ENCODE peak calls at places on chromosomes 3 and 15, in five cellular contexts. Q is heart right ventricle; V is stomach; D is OCI-LY7; E is CD8-positive, alpha-beta T cell. K is an unnamed sample. For H3K9me3, the result is how much of the 10 kb centered on the place peaks cover.

GRCh38 chr15:100565591-100565990 is 36.4 kb downstream of the LINS1 start:
- DNase-seq in V (no peak), E (no peak), Q (no peak), D (no peak), K (no peak)

GRCh38 chr3:52225452-52226228 is at the start of gene TLR9:
- DNase-seq in V (no peak), E (no peak), Q (no peak), D (peak), K (peak)

GRCh38 chr15:41568350-41569017 is 9.5 kb downstream of the TYRO3 start:
- DNase-seq in Q (no peak), E (no peak), V (peak), D (no peak), K (peak)

GRCh38 chr15:63718590-63719035 is 115.1 kb downstream of the HERC1 start:
- DNase-seq in E (no peak), Q (no peak), D (no peak), V (no peak), K (no peak)

GRCh38 chr3:160163259-160163878 is 61.9 kb upstream of the C3orf80 start:
- DNase-seq in V (no peak), Q (no peak), E (no peak), D (peak), K (no peak)

GRCh38 chr3:66163222-66163621 is 57.6 kb upstream of the SLC25A26 start:
- DNase-seq in D (no peak), V (no peak), Q (no peak), E (no peak), K (no peak)

GRCh38 chr3:185646382-185647133 is 60.5 kb downstream of the SENP2 start:
- DNase-seq in V (no peak), D (no peak), Q (no peak), E (no peak), K (no peak)

GRCh38 chr3:62415312-62415791 is 42.0 kb upstream of the FEZF2 start:
- DNase-seq in D (no peak), E (no peak), Q (no peak), V (no peak), K (no peak)

GRCh38 chr3:56314842-56315241 is 153.4 kb downstream of the ERC2 start:
- DNase-seq in V (no peak), E (no peak), D (no peak), Q (no peak), K (no peak)

DNA sequence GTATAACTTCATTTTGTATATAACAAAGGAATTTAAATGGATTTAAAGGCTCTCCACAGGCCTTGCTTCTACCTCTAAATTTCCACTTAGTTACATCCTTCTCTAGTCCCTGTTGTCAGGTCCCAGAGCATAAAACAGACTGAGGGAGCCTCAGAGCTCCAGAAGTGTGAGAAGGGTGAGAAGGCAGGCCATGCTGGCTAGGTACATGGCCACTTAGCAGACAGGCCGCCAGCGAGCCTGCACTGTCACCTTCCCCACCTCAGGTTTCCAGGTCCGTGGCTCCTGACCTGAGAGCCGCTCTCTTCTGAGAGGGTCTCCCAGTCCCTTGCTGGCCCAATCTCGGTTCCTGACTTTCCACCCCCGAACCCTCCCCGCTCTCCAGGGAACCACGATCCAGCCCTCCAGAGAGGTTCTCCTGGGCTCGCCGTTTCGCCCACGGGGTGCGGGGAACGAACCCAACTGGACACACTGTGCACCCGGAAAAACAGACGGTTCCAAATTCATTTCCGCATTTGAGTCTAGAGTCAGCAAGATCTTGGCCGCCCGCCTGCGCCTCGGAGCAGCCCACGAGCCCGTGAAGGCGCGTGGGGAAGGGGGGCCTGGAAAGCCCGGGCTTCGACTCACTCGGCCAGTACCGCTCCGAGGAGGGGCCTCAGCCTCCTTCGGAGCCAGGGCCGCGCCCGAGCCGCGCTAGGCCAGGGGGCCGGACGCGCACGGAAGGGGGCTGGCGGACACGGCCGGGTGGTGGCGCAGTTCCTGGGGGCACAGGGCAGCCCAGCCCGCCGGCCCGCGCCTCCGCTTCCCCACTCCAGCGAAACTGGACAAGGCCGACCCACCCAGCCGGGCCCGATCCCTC is 16.7 kb upstream of the SOX2 start:
- DNase-seq in E (no peak), D (no peak), Q (peak), V (peak), K (no peak)
- H3K4me3 ChIP-seq in E (no peak), D (no peak), Q (peak), V (peak), K (peak)

GRCh38 chr3:98326036-98326435 is 27.6 kb upstream of the OR5K4 start:
- DNase-seq in D (no peak), Q (no peak), V (no peak), E (no peak), K (no peak)
- H3K27ac ChIP-seq in D (no peak), Q (no peak), V (no peak), E (no peak), K (no peak)

DNA sequence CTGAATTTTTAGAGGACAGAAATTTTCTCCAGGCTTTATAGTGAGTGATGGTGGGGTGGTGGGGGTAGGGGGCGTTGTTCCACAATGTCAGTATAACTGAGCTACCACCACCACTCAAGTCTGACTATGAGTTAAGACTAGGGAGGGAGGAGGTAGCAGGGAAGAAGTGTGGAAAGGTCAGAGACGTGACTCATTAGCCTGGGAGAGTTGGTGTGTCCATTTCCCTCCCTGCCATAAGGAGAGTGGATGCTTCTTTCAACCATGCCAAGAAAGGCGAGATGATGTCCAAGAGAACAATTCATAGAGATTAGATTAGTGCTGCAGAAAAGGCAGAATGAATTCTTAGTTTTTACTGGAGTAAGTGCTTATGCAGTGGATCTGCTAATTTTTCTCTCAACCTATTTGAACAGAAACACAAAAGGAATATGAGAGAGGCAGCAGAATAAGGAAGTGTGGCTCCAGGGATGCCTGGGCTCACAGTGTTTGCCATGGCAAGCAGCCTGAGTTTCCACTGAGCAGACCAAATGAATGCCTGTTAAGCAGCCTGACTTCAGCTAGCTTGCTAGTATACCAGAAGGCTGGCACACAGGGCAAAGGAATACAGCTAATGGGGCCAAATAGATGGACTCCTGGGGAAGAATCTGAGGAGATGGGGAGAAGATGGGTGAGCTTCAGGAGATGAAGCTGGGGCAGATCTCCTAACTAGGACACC is 708.9 kb downstream of the NTRK3 start:
- DNase-seq in D (no peak), V (no peak), E (no peak), Q (no peak), K (no peak)
- H3K9me3 ChIP-seq in D (under half), V (under half), E (under half), Q (under half), K (under half)

GRCh38 chr3:20182206-20182605 is 3.8 kb downstream of the SGO1 start:
- DNase-seq in E (no peak), D (no peak), Q (no peak), V (peak), K (no peak)
- H3K4me3 ChIP-seq in E (no peak), D (no peak), Q (no peak), V (no peak), K (no peak)

GRCh38 chr3:72054976-72055375 is 270.0 kb upstream of the PROK2 start:
- DNase-seq in Q (no peak), V (no peak), E (no peak), D (no peak), K (no peak)
- H3K27ac ChIP-seq in Q (no peak), V (no peak), E (no peak), D (no peak), K (no peak)

GRCh38 chr3:124230432-124230831 is 238.5 kb upstream of the ROPN1 start:
- DNase-seq in V (no peak), Q (no peak), D (no peak), E (no peak), K (no peak)

GRCh38 chr3:124229407-124229806 is 237.5 kb upstream of the ROPN1 start:
- DNase-seq in E (no peak), Q (no peak), V (no peak), D (no peak), K (no peak)

GRCh38 chr3:124229836-124230235 is 237.9 kb upstream of the ROPN1 start:
- DNase-seq in E (no peak), Q (no peak), V (no peak), D (no peak), K (no peak)

GRCh38 chr3:124227150-124227630 is 235.3 kb upstream of the ROPN1 start:
- DNase-seq in D (no peak), V (no peak), E (no peak), Q (no peak), K (no peak)

GRCh38 chr3:124230928-124231456 is 239.1 kb upstream of the ROPN1 start:
- DNase-seq in V (no peak), D (no peak), Q (no peak), E (no peak), K (no peak)
- H3K9me3 ChIP-seq in V (under half), D (under half), Q (under half), E (under half), K (under half)

GRCh38 chr3:11721114-11721440 is 77.4 kb upstream of the VGLL4 start:
- DNase-seq in V (no peak), D (peak), E (no peak), Q (no peak), K (no peak)

GRCh38 chr3:11724615-11725339 is 81.1 kb upstream of the VGLL4 start:
- DNase-seq in D (no peak), V (no peak), Q (no peak), E (no peak), K (no peak)

GRCh38 chr3:11720220-11721113 is 76.8 kb upstream of the VGLL4 start:
- DNase-seq in E (peak), D (peak), Q (peak), V (peak), K (peak)

GRCh38 chr3:11727207-11727606 is 83.5 kb upstream of the VGLL4 start:
- DNase-seq in E (no peak), Q (no peak), D (no peak), V (no peak), K (no peak)

DNA sequence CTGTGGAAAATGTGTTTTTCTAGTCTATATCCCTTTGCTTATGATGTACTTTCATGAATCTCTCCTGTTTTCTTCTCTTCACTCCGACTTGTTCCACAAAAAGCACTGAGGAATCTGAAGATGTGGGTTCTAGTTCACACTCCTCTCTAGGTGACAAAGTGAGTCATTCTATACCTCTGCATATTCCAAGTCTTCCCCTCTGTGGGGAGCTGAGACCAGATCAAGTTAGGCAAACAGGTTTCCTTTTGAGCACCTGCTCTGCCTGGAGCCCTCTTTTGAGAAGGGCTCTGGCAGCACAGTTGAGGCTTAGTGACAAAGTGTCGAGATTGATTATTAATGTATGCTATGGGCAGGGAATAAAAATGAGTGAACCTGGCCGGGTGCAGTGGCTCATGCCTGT is 82.4 kb upstream of the VGLL4 start:
- DNase-seq in D (no peak), E (no peak), V (no peak), Q (no peak), K (no peak)
- H3K4me3 ChIP-seq in D (no peak), E (no peak), V (no peak), Q (no peak), K (no peak)

DNA sequence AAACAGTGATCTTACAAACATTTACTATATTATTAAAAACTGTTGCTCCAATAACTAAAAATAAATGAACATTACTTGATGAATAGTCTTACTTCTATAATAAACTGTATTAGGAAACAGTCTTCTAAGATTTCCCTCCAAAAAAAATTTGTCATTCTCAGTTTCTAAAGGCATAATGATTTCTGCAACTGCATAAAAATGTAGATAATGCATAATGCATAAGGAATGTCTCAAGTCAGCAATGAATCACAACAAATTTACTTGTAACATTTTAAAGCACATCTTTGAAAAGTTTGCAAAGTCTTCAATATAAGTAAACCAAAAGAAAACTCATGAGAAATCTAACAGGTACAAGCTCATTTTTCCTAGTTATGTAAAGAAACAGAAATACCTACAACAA is 113.5 kb downstream of the VPS13C start:
- DNase-seq in V (no peak), E (no peak), Q (no peak), D (no peak), K (no peak)
- H3K27ac ChIP-seq in V (no peak), E (no peak), Q (no peak), D (no peak), K (no peak)

DNA sequence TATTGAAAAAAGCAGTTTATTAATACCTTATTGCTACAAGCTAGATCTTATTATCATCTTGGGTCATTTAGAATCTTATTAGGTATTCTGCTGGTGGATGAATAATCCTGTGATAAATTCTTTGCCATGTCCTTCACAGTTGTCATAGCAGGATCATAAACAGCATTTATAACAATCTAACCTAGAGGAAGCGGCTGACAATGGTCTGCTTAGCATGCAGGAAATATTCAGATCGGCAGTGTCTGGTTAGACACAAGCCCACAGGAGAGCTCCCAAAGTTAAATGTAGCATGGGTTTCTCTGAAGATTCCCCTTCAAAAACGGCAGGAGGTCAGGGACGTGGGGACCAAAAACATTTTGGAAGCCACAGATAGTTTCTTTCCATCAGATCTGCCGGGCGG is 179.3 kb downstream of the FOXB1 start:
- DNase-seq in D (no peak), Q (no peak), E (no peak), V (no peak), K (no peak)
- H3K9me3 ChIP-seq in D (under half), Q (under half), E (under half), V (under half), K (under half)

K was measured in right lobe of liver.